ENCODE peak calls at places on chromosomes 11 and 22, in eight cellular contexts. E, C, L, M, Y, Q, F and K are unnamed samples. For H3K36me3, the result is how much of the 10 kb centered on the place peaks cover.

GRCh38 chr11:12235945-12236743 is 125.8 kb downstream of the MICAL2 start:
- DNase-seq in Y (peak), F (peak), Q (no peak), L (peak), E (peak), C (no peak), M (no peak), K (no peak)

GRCh38 chr11:67113231-67113721 is 5.8 kb upstream of the KDM2A start:
- DNase-seq in E (no peak), Y (peak), F (no peak), M (no peak), Q (peak), L (no peak), C (peak), K (peak)

GRCh38 chr11:108961095-108961494 is 296.2 kb downstream of the DDX10 start:
- DNase-seq in Y (no peak), E (no peak), C (no peak), F (no peak), L (no peak), M (no peak), Q (no peak), K (no peak)

GRCh38 chr11:64537876-64538275 is 53.1 kb upstream of the SLC22A12 start:
- DNase-seq in E (no peak), L (no peak), M (no peak), Q (no peak), F (no peak), Y (no peak), C (no peak), K (peak)

GRCh38 chr11:69934861-69935494 is 115.8 kb upstream of the FGF3 start:
- DNase-seq in F (no peak), M (no peak), C (peak), L (peak), Q (peak), E (peak), Y (no peak), K (peak)

GRCh38 chr11:102623128-102623527 is 2.0 kb downstream of the MMP20 start:
- DNase-seq in C (no peak), Q (no peak), M (no peak), F (no peak), E (no peak), Y (no peak), L (no peak), K (no peak)

GRCh38 chr11:106322111-106322510 is 244.6 kb downstream of the AASDHPPT start:
- DNase-seq in M (no peak), E (no peak), F (no peak), Q (no peak), L (no peak), C (no peak), Y (no peak), K (no peak)

GRCh38 chr11:44110231-44110679 is 14.8 kb downstream of the EXT2 start:
- DNase-seq in C (no peak), M (peak), Q (peak), E (peak), L (peak), F (peak), Y (peak), K (no peak)

GRCh38 chr11:70481625-70482528 is 83.5 kb downstream of the CTTN start:
- DNase-seq in L (peak), E (peak), Y (no peak), C (no peak), M (peak), Q (no peak), F (peak), K (peak)

GRCh38 chr11:8224711-8225110 is 39.0 kb downstream of the LMO1 start:
- DNase-seq in C (no peak), Y (no peak), L (no peak), M (no peak), Q (no peak), F (no peak), E (no peak), K (no peak)

GRCh38 chr22:19524170-19525115 is at the start of gene CLDN5:
- DNase-seq in C (no peak), E (no peak), Y (no peak), L (no peak), M (peak), F (no peak), Q (peak), K (no peak)

GRCh38 chr22:19036523-19037273 is 85.5 kb downstream of the DGCR2 start:
- DNase-seq in F (no peak), Q (peak), L (no peak), C (no peak), M (peak), Y (no peak), E (peak), K (peak)

GRCh38 chr11:25615076-25615475 is 716.9 kb upstream of the ANO3 start:
- DNase-seq in F (no peak), Y (no peak), Q (no peak), M (no peak), C (no peak), L (no peak), E (no peak), K (no peak)

GRCh38 chr11:79362358-79362757 is 78.5 kb downstream of the TENM4 start:
- DNase-seq in L (no peak), C (no peak), Q (no peak), Y (no peak), F (no peak), M (no peak), E (no peak), K (no peak)

GRCh38 chr22:46878549-46878948 is 116.1 kb downstream of the TBC1D22A start:
- DNase-seq in C (no peak), L (no peak), Q (no peak), F (no peak), Y (no peak), E (no peak), M (no peak), K (no peak)

GRCh38 chr11:130611791-130612251 is 163.4 kb downstream of the ADAMTS15 start:
- DNase-seq in E (peak), L (peak), Q (no peak), C (no peak), Y (no peak), F (no peak), M (no peak), K (no peak)

GRCh38 chr11:57424802-57425564 is 1.9 kb downstream of the SLC43A3 start:
- DNase-seq in E (peak), F (peak), M (peak), L (peak), Y (peak), Q (peak), C (peak), K (peak)

GRCh38 chr11:63610604-63611394 is 3.4 kb downstream of the PLAAT3 start:
- DNase-seq in C (peak), Y (no peak), L (peak), F (peak), M (no peak), Q (peak), E (no peak), K (no peak)

GRCh38 chr11:86162257-86162656 is 82.3 kb upstream of the EED start:
- DNase-seq in L (peak), M (peak), E (peak), F (no peak), Y (peak), Q (no peak), C (peak), K (peak)

GRCh38 chr11:83220279-83220678 is 26.8 kb downstream of the ANKRD42 start:
- DNase-seq in F (no peak), Q (peak), L (no peak), M (no peak), C (no peak), Y (no peak), E (no peak), K (no peak)

GRCh38 chr11:67615455-67616430 is 9.0 kb downstream of the NDUFV1 start:
- DNase-seq in F (peak), E (no peak), Q (peak), M (peak), Y (peak), L (no peak), C (no peak), K (no peak)

GRCh38 chr22:36546932-36547331 is 18.0 kb upstream of the EIF3D start:
- DNase-seq in C (no peak), Y (no peak), L (peak), Q (no peak), E (peak), M (no peak), F (no peak), K (no peak)

GRCh38 chr22:18000441-18001039 is 23.8 kb downstream of the MICAL3 start:
- DNase-seq in E (no peak), Q (peak), F (no peak), Y (peak), M (no peak), L (no peak), C (peak), K (peak)

GRCh38 chr11:68165601-68166000 is 44.4 kb upstream of the CHKA start:
- DNase-seq in Q (no peak), E (no peak), C (no peak), F (no peak), Y (no peak), M (no peak), L (no peak), K (no peak)

GRCh38 chr11:103735497-103736032 is 300.9 kb upstream of the DDI1 start:
- DNase-seq in L (no peak), F (no peak), Y (peak), C (no peak), E (peak), Q (no peak), M (no peak), K (no peak)

GRCh38 chr22:40491990-40492631 is 121.7 kb downstream of the SGSM3 start:
- DNase-seq in C (no peak), E (peak), Q (peak), F (no peak), M (no peak), Y (peak), L (peak), K (no peak)

GRCh38 chr22:45261407-45262088 is 20.9 kb upstream of the KIAA0930 start:
- DNase-seq in L (no peak), Q (no peak), E (no peak), Y (no peak), F (peak), M (no peak), C (no peak), K (no peak)

GRCh38 chr11:58933661-58934060 is 5.6 kb upstream of the GLYATL1 start:
- DNase-seq in C (no peak), F (no peak), E (no peak), M (peak), Q (no peak), Y (no peak), L (no peak), K (no peak)

GRCh38 chr11:20112291-20113146 is 47.8 kb downstream of the DBX1 start:
- DNase-seq in M (peak), F (peak), Q (peak), E (peak), C (peak), Y (no peak), L (peak), K (peak)

GRCh38 chr11:17803751-17804334 is 69.3 kb downstream of the KCNC1 start:
- DNase-seq in L (no peak), E (no peak), Y (no peak), M (no peak), Q (no peak), C (no peak), F (no peak), K (no peak)

GRCh38 chr11:2860636-2861035 is 24.9 kb downstream of the CDKN1C start:
- DNase-seq in C (no peak), F (peak), Q (no peak), Y (no peak), E (peak), L (peak), M (peak), K (no peak)

GRCh38 chr11:130904380-130904779 is 11.9 kb downstream of the SNX19 start:
- DNase-seq in Y (no peak), M (no peak), F (no peak), E (no peak), C (no peak), L (no peak), Q (no peak), K (no peak)

GRCh38 chr22:36546092-36546804 is 17.3 kb upstream of the EIF3D start:
- DNase-seq in Y (peak), L (peak), C (no peak), F (no peak), E (peak), M (no peak), Q (peak), K (no peak)

GRCh38 chr22:40535189-40535512 is 101.4 kb downstream of the MRTFA start:
- DNase-seq in Y (no peak), L (no peak), M (no peak), Q (no peak), F (no peak), C (no peak), E (no peak), K (no peak)

GRCh38 chr11:40722179-40722795 is 737.2 kb downstream of the LRRC4C start:
- DNase-seq in M (peak), Y (peak), C (peak), F (no peak), Q (peak), E (peak), L (no peak), K (no peak)

GRCh38 chr11:77471520-77472234 is 2.2 kb downstream of the PAK1 start:
- DNase-seq in Y (peak), C (no peak), F (peak), L (no peak), E (no peak), Q (peak), M (no peak), K (no peak)

GRCh38 chr11:12784987-12785386 is 110.8 kb downstream of the TEAD1 start:
- DNase-seq in Y (no peak), L (no peak), C (no peak), Q (no peak), F (no peak), E (no peak), M (no peak), K (no peak)

DNA sequence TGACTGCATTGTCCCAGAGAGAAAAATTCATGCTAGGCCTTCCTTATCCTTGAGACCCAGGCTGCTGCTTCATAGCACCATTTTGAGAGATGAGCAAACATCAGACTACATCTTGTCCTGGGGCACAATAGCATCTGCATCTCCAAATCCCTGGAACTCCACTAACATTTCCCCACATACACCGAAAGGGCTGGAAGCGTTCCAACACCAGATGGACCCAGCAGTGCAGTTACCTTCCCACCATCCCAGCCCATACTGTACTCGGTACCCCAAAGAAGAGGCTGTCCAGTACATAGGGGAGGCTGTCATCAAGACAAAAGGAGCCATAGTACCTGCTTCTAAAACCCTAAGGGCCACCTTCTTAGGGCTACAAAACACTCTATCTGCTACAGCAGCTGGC is 547.2 kb upstream of the CHORDC1 start:
- DNase-seq in C (no peak), Y (no peak), L (no peak), M (no peak), Q (no peak), F (no peak), E (no peak), K (no peak)
- H3K36me3 ChIP-seq in C (under half), Y (under half), L (under half), M (under half), Q (under half), F (under half), E (under half), K (under half)

GRCh38 chr11:118606844-118607228 is 579 bp upstream of the PHLDB1 start:
- DNase-seq in F (peak), Y (no peak), L (no peak), E (no peak), C (no peak), Q (no peak), M (no peak), K (no peak)
- H3K4me3 ChIP-seq in F (no peak), Y (no peak), L (no peak), E (no peak), C (no peak), Q (no peak), M (no peak), K (peak)

DNA sequence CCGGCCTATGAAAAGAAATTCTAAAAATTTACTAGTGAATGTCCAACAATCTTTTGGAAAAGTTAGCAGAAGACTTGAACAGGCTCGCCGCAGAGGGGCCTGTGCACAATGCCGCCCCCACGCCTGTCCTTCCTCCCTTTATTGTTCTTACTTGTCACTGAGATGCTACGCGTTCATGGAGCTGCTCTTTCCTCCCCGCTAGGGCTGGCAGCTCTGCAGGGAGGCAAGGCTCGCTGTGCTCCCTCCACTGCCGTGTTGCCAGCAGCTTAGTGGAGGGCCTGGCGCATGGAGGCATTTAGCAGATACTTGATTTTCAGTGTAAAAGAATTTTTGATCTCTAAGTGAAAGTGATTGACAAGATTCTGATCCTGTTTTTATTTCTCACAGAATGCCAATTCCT is 14.7 kb downstream of the PHRF1 start:
- DNase-seq in L (no peak), M (no peak), Q (no peak), E (no peak), Y (no peak), F (no peak), C (no peak), K (no peak)
- H3K36me3 ChIP-seq in L (half or more), M (under half), Q (half or more), E (half or more), Y (under half), F (half or more), C (half or more), K (half or more)

GRCh38 chr11:35617687-35618496 is at the start of gene FJX1:
- DNase-seq in F (no peak), E (peak), C (peak), Q (peak), M (peak), Y (no peak), L (peak), K (peak)

GRCh38 chr11:35617316-35617686 is 959 bp upstream of the FJX1 start:
- DNase-seq in C (no peak), E (no peak), Q (no peak), M (no peak), L (no peak), Y (no peak), F (no peak), K (no peak)

GRCh38 chr11:35619754-35620640 is 1.7 kb downstream of the FJX1 start:
- DNase-seq in L (peak), Q (peak), E (peak), M (peak), Y (no peak), F (no peak), C (peak), K (peak)

GRCh38 chr11:35618497-35619029 is 303 bp downstream of the FJX1 start:
- DNase-seq in Y (no peak), L (no peak), F (no peak), Q (peak), E (peak), M (peak), C (peak), K (no peak)

DNA sequence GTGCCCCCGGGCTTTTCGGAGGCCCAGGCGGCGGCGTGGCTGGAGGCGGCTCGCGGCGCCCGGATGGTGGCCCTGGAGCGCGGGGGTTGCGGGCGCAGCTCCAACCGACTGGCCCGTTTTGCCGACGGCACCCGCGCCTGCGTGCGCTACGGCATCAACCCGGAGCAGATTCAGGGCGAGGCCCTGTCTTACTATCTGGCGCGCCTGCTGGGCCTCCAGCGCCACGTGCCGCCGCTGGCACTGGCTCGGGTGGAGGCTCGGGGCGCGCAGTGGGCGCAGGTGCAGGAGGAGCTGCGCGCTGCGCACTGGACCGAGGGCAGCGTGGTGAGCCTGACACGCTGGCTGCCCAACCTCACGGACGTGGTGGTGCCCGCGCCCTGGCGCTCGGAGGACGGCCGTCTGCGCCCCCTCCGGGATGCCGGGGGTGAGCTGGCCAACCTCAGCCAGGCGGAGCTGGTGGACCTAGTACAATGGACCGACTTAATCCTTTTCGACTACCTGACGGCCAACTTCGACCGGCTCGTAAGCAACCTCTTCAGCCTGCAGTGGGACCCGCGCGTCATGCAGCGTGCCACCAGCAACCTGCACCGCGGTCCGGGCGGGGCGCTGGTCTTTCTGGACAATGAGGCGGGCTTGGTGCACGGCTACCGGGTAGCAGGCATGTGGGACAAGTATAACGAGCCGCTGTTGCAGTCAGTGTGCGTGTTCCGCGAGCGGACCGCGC is 932 bp downstream of the FJX1 start:
- DNase-seq in E (peak), M (peak), Y (no peak), Q (peak), L (peak), C (peak), F (no peak), K (peak)
- H3K4me3 ChIP-seq in E (peak), M (peak), Y (no peak), Q (peak), L (peak), C (peak), F (peak), K (peak)

GRCh38 chr11:72338741-72339140 is 94.8 kb upstream of the PHOX2A start:
- DNase-seq in Q (no peak), F (no peak), C (no peak), M (no peak), L (no peak), Y (no peak), E (peak), K (no peak)

GRCh38 chr11:72348250-72348649 is 86.1 kb downstream of the CLPB start:
- DNase-seq in M (no peak), Y (no peak), F (no peak), Q (no peak), L (no peak), E (no peak), C (no peak), K (no peak)

GRCh38 chr11:72347691-72348090 is 86.6 kb downstream of the CLPB start:
- DNase-seq in E (no peak), M (no peak), Q (no peak), C (no peak), F (no peak), Y (no peak), L (no peak), K (no peak)

GRCh38 chr11:72338266-72338665 is 94.3 kb upstream of the PHOX2A start:
- DNase-seq in E (no peak), C (no peak), L (no peak), M (no peak), F (no peak), Q (no peak), Y (no peak), K (no peak)

DNA sequence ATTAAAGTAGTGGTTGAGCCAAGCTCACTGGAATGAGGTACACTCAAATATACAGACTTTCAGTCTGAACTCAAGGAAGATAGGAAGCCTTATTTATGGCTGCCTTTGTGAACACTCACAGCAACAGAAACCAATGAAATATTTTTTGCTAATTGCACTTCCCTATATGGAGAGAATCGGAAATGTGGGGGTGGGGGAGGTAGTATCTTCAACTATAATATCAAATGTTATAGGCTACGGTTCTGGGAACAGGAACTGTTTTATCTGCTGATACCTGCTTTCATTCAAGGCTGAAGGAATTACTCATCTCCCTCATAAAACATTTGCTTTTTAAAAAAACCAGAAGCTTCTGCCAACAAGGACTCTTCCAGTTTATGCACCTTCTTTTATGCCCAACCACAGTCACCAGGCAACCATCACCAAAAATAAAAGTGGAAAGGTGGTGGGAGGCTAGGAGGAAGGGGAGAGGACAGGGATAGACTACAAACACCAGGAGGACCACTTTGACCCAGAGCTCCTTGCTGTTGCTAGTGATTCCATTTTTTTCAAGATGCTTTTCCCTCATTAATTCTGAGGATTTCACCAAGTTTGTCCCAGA is 91.1 kb downstream of the CLPB start:
- DNase-seq in M (no peak), Q (no peak), L (no peak), F (no peak), Y (no peak), E (no peak), C (no peak), K (no peak)
- H3K36me3 ChIP-seq in M (under half), Q (under half), L (under half), F (under half), Y (under half), E (under half), C (under half), K (under half)

GRCh38 chr22:31244044-31244942 is 32.2 kb downstream of the LIMK2 start:
- DNase-seq in C (no peak), L (peak), Q (peak), E (peak), Y (no peak), F (no peak), M (no peak), K (no peak)
- H3K4me3 ChIP-seq in C (no peak), L (no peak), Q (peak), E (no peak), Y (no peak), F (no peak), M (no peak), K (no peak)

GRCh38 chr11:9748361-9748970 is 84.6 kb downstream of the SWAP70 start:
- DNase-seq in Q (peak), F (peak), L (peak), Y (peak), C (peak), E (peak), M (no peak), K (peak)
- H3K36me3 ChIP-seq in Q (half or more), F (half or more), L (under half), Y (under half), C (under half), E (under half), M (under half), K (under half)